ENCODE peak calls at places on chromosomes 11 and 22, in five cellular contexts. K, E, S, H and B are unnamed samples.
A peak's percentile ranks its signal among the peaks of the same experiment; 100 is the strongest.

GRCh38 chr11:38252620-38253019 is 1654.6 kb upstream of the RAG2 start:
- DNase-seq in K (no peak), E (no peak), S (no peak), H (no peak), B (no peak)

GRCh38 chr11:119380816-119381185 is 689 bp downstream of the USP2 start:
- DNase-seq in K (no peak), E (peak; percentile 8), S (no peak), H (no peak), B (no peak)

GRCh38 chr11:35529971-35530495 is 4.6 kb upstream of the PAMR1 start:
- DNase-seq in K (no peak), E (peak; percentile 82), S (no peak), H (no peak), B (no peak)

GRCh38 chr22:49103314-49104052 is 724.2 kb downstream of the BRD1 start:
- DNase-seq in K (no peak), E (no peak), S (no peak), H (no peak), B (no peak)

GRCh38 chr22:45008853-45009751 is 703 bp downstream of the PHF21B start:
- DNase-seq in K (no peak), E (no peak), S (no peak), H (no peak), B (no peak)

GRCh38 chr22:27642104-27642800 is 159.3 kb downstream of the MN1 start:
- DNase-seq in K (no peak), E (no peak), S (no peak), H (no peak), B (no peak)

GRCh38 chr22:25070870-25071465 is 118.5 kb downstream of the KIAA1671 start:
- DNase-seq in K (no peak), E (no peak), S (no peak), H (no peak), B (no peak)

GRCh38 chr22:20145832-20146223 is 5.0 kb downstream of the CCDC188 start:
- DNase-seq in K (no peak), E (no peak), S (no peak), H (no peak), B (no peak)

GRCh38 chr22:43275545-43275981 is 67.6 kb downstream of the SCUBE1 start:
- DNase-seq in K (no peak), E (no peak), S (peak; percentile 56), H (no peak), B (no peak)

GRCh38 chr22:23581252-23581634 is 1.2 kb upstream of the IGLL1 start:
- DNase-seq in K (no peak), E (no peak), S (no peak), H (no peak), B (no peak)

GRCh38 chr11:6569706-6570105 is 33.7 kb downstream of the RRP8 start:
- DNase-seq in K (no peak), E (no peak), S (no peak), H (no peak), B (no peak)

GRCh38 chr11:65388731-65389130 is 2.3 kb downstream of the FRMD8 start:
- DNase-seq in K (no peak), E (no peak), S (no peak), H (no peak), B (no peak)

GRCh38 chr11:82797595-82797971 is 63.9 kb upstream of the FAM181B start:
- DNase-seq in K (no peak), E (no peak), S (no peak), H (no peak), B (no peak)

GRCh38 chr22:46792841-46793261 is 30.4 kb downstream of the TBC1D22A start:
- DNase-seq in K (no peak), E (no peak), S (no peak), H (no peak), B (no peak)

GRCh38 chr22:39683639-39684038 is 113.1 kb downstream of the CACNA1I start:
- DNase-seq in K (no peak), E (no peak), S (no peak), H (no peak), B (no peak)

GRCh38 chr11:10288316-10288715 is 5.7 kb downstream of the SBF2 start:
- DNase-seq in K (no peak), E (no peak), S (no peak), H (no peak), B (no peak)

GRCh38 chr22:41480397-41480735 is 11.4 kb downstream of the ACO2 start:
- DNase-seq in K (no peak), E (peak; percentile 48), S (no peak), H (no peak), B (no peak)

GRCh38 chr11:10314199-10315072 is 9.6 kb downstream of the ADM start:
- DNase-seq in K (peak; percentile 39), E (no peak), S (no peak), H (no peak), B (no peak)

GRCh38 chr11:128477811-128478210 is 109.5 kb downstream of the ETS1 start:
- DNase-seq in K (no peak), E (no peak), S (no peak), H (no peak), B (no peak)